ENCODE peak calls at places on chromosomes 6 and 20, in six cellular contexts. J is CD4-positive, alpha-beta T cell; F is ovary; Y is NCI-H510A; M is EH; D is activated naive CD4-positive, alpha-beta T cell. L is an unnamed sample.

GRCh38 chr6:84119277-84119676 is 85.7 kb downstream of the MRAP2 start:
- DNase-seq in M (no peak), Y (no peak), J (no peak), F (no peak), D (no peak), L (no peak)

GRCh38 chr20:46746972-46747371 is 37.5 kb downstream of the SLC2A10 start:
- DNase-seq in Y (no peak), D (no peak), M (peak), F (no peak), J (no peak), L (peak)

GRCh38 chr20:64766-65322 is 22.6 kb upstream of the DEFB125 start:
- DNase-seq in D (no peak), Y (no peak), M (no peak), J (no peak), F (no peak), L (no peak)

GRCh38 chr6:26306248-26306647 is 58.8 kb upstream of the BTN3A2 start:
- DNase-seq in M (no peak), D (no peak), J (no peak), F (no peak), Y (no peak), L (peak)

GRCh38 chr20:61233590-61233989 is 18.5 kb upstream of the CDH4 start:
- DNase-seq in F (no peak), Y (no peak), D (no peak), J (no peak), M (no peak), L (no peak)

GRCh38 chr6:105515054-105515453 is 112.2 kb upstream of the PREP start:
- DNase-seq in D (no peak), F (no peak), Y (no peak), M (no peak), J (no peak), L (no peak)

GRCh38 chr6:44332585-44332984 is 9.9 kb upstream of the SPATS1 start:
- DNase-seq in J (no peak), F (no peak), Y (no peak), D (no peak), M (peak), L (no peak)

GRCh38 chr6:97586344-97586743 is 303.3 kb upstream of the MMS22L start:
- DNase-seq in J (no peak), D (no peak), M (no peak), Y (no peak), F (no peak), L (no peak)

GRCh38 chr6:147978078-147978477 is 364.6 kb upstream of the SASH1 start:
- DNase-seq in D (no peak), J (no peak), M (no peak), Y (no peak), F (no peak), L (no peak)

L was measured in PC-9.